ENCODE peak calls at places on chromosome 13, in ten cellular contexts. Y, X, U, F, V, Q, T, S, O and N are unnamed samples.

GRCh38 chr13:36533806-36534205 is 101.5 kb downstream of the CCNA1 start:
- DNase-seq in Y (no peak), X (no peak), U (no peak), F (no peak), V (no peak), Q (no peak), T (no peak), S (no peak), O (peak; percentile 76), N (no peak)

GRCh38 chr13:97921146-97921776 is 32.2 kb upstream of the IPO5 start:
- DNase-seq in Y (no peak), X (no peak), U (peak; percentile 20), F (no peak), V (peak; percentile 67), Q (no peak), T (no peak), S (no peak), O (no peak), N (no peak)

GRCh38 chr13:95585867-95586266 is 33.3 kb downstream of the CLDN10 start:
- DNase-seq in Y (no peak), X (no peak), U (no peak), F (no peak), V (no peak), Q (no peak), T (no peak), S (no peak), O (no peak), N (no peak)

GRCh38 chr13:35712907-35713685 is 236.6 kb upstream of the MAB21L1 start:
- DNase-seq in Y (peak; percentile 97), X (peak; percentile 47), U (no peak), F (peak; percentile 53), V (peak; percentile 87), Q (no peak), T (no peak), S (peak; percentile 56), O (no peak), N (no peak)

GRCh38 chr13:30698023-30698422 is 37.3 kb upstream of the ALOX5AP start:
- DNase-seq in Y (no peak), X (peak; percentile 64), U (no peak), F (peak; percentile 81), V (peak; percentile 86), Q (no peak), T (no peak), S (peak; percentile 86), O (peak; percentile 20), N (no peak)

GRCh38 chr13:113034451-113035208 is 65.6 kb downstream of the MCF2L start:
- DNase-seq in Y (peak; percentile 10), X (peak; percentile 57), U (peak; percentile 62), F (peak; percentile 24), V (peak; percentile 66), Q (peak; percentile 41), T (no peak), S (peak; percentile 70), O (peak; percentile 40), N (peak; percentile 53)

GRCh38 chr13:27619711-27620376 is 485 bp downstream of the LNX2 start:
- DNase-seq in Y (no peak), X (peak; percentile 70), U (peak; percentile 46), F (peak; percentile 11), V (peak; percentile 30), Q (peak; percentile 58), T (peak; percentile 52), S (peak; percentile 39), O (no peak), N (peak; percentile 23)

GRCh38 chr13:32846556-32846955 is 169.7 kb upstream of the KL start:
- DNase-seq in Y (no peak), X (no peak), U (no peak), F (no peak), V (no peak), Q (no peak), T (no peak), S (no peak), O (no peak), N (no peak)

GRCh38 chr13:40109324-40109958 is 454.0 kb downstream of the COG6 start:
- DNase-seq in Y (no peak), X (no peak), U (no peak), F (peak; percentile 96), V (peak; percentile 98), Q (no peak), T (no peak), S (peak; percentile 98), O (peak; percentile 97), N (no peak)

GRCh38 chr13:37747071-37747612 is 122.4 kb downstream of the TRPC4 start:
- DNase-seq in Y (peak; percentile 63), X (no peak), U (no peak), F (peak; percentile 65), V (peak; percentile 67), Q (no peak), T (no peak), S (peak; percentile 91), O (peak; percentile 62), N (no peak)

GRCh38 chr13:112869202-112870061 is 99.6 kb upstream of the MCF2L start:
- DNase-seq in Y (peak; percentile 15), X (no peak), U (no peak), F (no peak), V (no peak), Q (peak; percentile 11), T (no peak), S (no peak), O (no peak), N (no peak)

GRCh38 chr13:44902793-44903192 is 86.5 kb downstream of the NUFIP1 start:
- DNase-seq in Y (no peak), X (no peak), U (no peak), F (no peak), V (no peak), Q (no peak), T (no peak), S (no peak), O (no peak), N (no peak)

GRCh38 chr13:113491418-113491883 is 940 bp upstream of the DCUN1D2 start:
- DNase-seq in Y (no peak), X (peak; percentile 78), U (peak; percentile 66), F (no peak), V (peak; percentile 24), Q (peak; percentile 53), T (no peak), S (peak; percentile 28), O (peak; percentile 27), N (peak; percentile 25)

GRCh38 chr13:47454986-47455385 is 546.1 kb downstream of the SUCLA2 start:
- DNase-seq in Y (no peak), X (no peak), U (no peak), F (no peak), V (peak; percentile 43), Q (no peak), T (no peak), S (peak; percentile 49), O (no peak), N (no peak)

GRCh38 chr13:31909889-31910551 is 121.6 kb upstream of the FRY start:
- DNase-seq in Y (peak; percentile 58), X (peak; percentile 18), U (peak; percentile 48), F (peak; percentile 31), V (peak; percentile 77), Q (peak; percentile 41), T (peak; percentile 48), S (peak; percentile 84), O (peak; percentile 37), N (peak; percentile 68)

GRCh38 chr13:94813920-94814500 is 101.7 kb upstream of the SOX21 start:
- DNase-seq in Y (no peak), X (no peak), U (no peak), F (no peak), V (no peak), Q (no peak), T (no peak), S (no peak), O (no peak), N (no peak)

GRCh38 chr13:66576381-66576780 is 653.8 kb downstream of the PCDH9 start:
- DNase-seq in Y (no peak), X (no peak), U (no peak), F (no peak), V (no peak), Q (no peak), T (no peak), S (no peak), O (no peak), N (no peak)

GRCh38 chr13:81929988-81930387 is 1589.1 kb upstream of the SPRY2 start:
- DNase-seq in Y (no peak), X (peak; percentile 3), U (no peak), F (no peak), V (peak; percentile 8), Q (no peak), T (no peak), S (peak; percentile 71), O (peak; percentile 3), N (no peak)
- TF ChIP-seq CTCF in Y (no peak), X (peak; percentile 47), U (no peak), F (peak; percentile 63), V (no peak), Q (peak; percentile 34), T (no peak), S (peak; percentile 69), O (peak; percentile 36), N (peak; percentile 71)

DNA sequence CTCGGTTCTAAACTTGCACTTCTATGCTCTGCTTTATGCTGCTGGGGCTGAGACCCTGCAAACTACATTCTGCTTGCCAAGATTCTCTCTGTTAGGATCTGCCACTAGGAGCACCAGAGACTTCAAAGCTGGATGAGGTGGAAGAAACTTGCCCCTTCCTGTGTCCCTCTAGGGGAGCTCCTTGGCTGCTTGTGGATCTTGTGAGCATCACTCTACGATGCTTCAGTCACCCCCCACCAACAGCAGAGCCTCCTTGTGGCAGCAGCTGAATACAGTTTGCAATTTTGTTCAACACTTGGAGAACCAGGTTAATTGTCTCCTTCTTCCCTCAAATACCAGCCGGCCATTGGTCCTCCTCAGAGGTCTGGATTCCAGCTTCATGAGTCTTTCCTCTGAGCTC is 310.6 kb downstream of the FGF14 start:
- DNase-seq in Y (no peak), X (no peak), U (no peak), F (peak; percentile 7), V (peak; percentile 35), Q (no peak), T (no peak), S (peak; percentile 56), O (peak; percentile 49), N (no peak)
- TF ChIP-seq CTCF in Y (no peak), X (peak; percentile 27), U (no peak), F (peak; percentile 50), V (no peak), Q (no peak), T (no peak), S (peak; percentile 63), O (peak; percentile 21), N (peak; percentile 24)

GRCh38 chr13:78409172-78409571 is 194.2 kb downstream of the POU4F1 start:
- DNase-seq in Y (no peak), X (no peak), U (no peak), F (no peak), V (no peak), Q (no peak), T (no peak), S (no peak), O (no peak), N (no peak)
- TF ChIP-seq CTCF in Y (no peak), X (no peak), U (no peak), F (no peak), V (no peak), Q (no peak), T (no peak), S (no peak), O (no peak), N (no peak)

GRCh38 chr13:25980255-25980654 is 71.6 kb downstream of the SHISA2 start:
- DNase-seq in Y (no peak), X (peak; percentile 40), U (no peak), F (peak; percentile 49), V (no peak), Q (no peak), T (peak; percentile 17), S (peak; percentile 58), O (no peak), N (no peak)
- TF ChIP-seq CTCF in Y (peak; percentile 33), X (no peak), U (no peak), F (peak; percentile 71), V (no peak), Q (peak; percentile 22), T (no peak), S (peak; percentile 67), O (peak; percentile 17), N (peak; percentile 51)